ENCODE peak calls at places on chromosomes 13 and 19, in eight cellular contexts. U, X, V, P, Y, D, Q and T are unnamed samples.

GRCh38 chr19:5354403-5354802 is 13.8 kb upstream of the PTPRS start:
- DNase-seq in U (peak; percentile 34), X (no peak), V (peak; percentile 42), P (peak; percentile 71), Y (peak; percentile 58), D (peak; percentile 42), Q (no peak), T (peak; percentile 7)

GRCh38 chr19:23415561-23416191 is 20.4 kb upstream of the ZNF91 start:
- DNase-seq in U (no peak), X (no peak), V (no peak), P (peak; percentile 97), Y (peak; percentile 86), D (no peak), Q (no peak), T (no peak)

GRCh38 chr19:11849264-11849615 is 714 bp downstream of the ZNF439 start:
- DNase-seq in U (no peak), X (no peak), V (no peak), P (peak; percentile 14), Y (no peak), D (no peak), Q (no peak), T (no peak)

GRCh38 chr13:109771926-109772325 is 14.5 kb downstream of the IRS2 start:
- DNase-seq in U (no peak), X (no peak), V (no peak), P (no peak), Y (no peak), D (no peak), Q (no peak), T (no peak)

GRCh38 chr19:55086730-55087541 is 11.3 kb downstream of the EPS8L1 start:
- DNase-seq in U (no peak), X (no peak), V (no peak), P (peak; percentile 100), Y (peak; percentile 99), D (no peak), Q (no peak), T (no peak)

GRCh38 chr13:100588350-100589177 is at the start of gene GGACT:
- DNase-seq in U (peak; percentile 37), X (peak; percentile 54), V (peak; percentile 91), P (peak; percentile 91), Y (peak; percentile 95), D (peak; percentile 73), Q (peak; percentile 13), T (peak; percentile 39)

GRCh38 chr19:52343548-52343947 is 7.5 kb downstream of the ZNF610 start:
- DNase-seq in U (peak; percentile 15), X (peak; percentile 23), V (peak; percentile 65), P (peak; percentile 90), Y (peak; percentile 74), D (peak; percentile 40), Q (no peak), T (no peak)

GRCh38 chr19:32181356-32181920 is 164.0 kb upstream of the ZNF507 start:
- DNase-seq in U (no peak), X (no peak), V (no peak), P (no peak), Y (no peak), D (no peak), Q (no peak), T (no peak)

GRCh38 chr19:47891923-47892666 is 6.0 kb upstream of the SULT2A1 start:
- DNase-seq in U (peak; percentile 99), X (no peak), V (peak; percentile 81), P (peak; percentile 15), Y (no peak), D (no peak), Q (no peak), T (no peak)

GRCh38 chr13:60851378-60851777 is 454.4 kb downstream of the TDRD3 start:
- DNase-seq in U (no peak), X (no peak), V (no peak), P (no peak), Y (no peak), D (no peak), Q (no peak), T (no peak)

GRCh38 chr19:8340341-8341096 is 2.5 kb downstream of the KANK3 start:
- DNase-seq in U (no peak), X (no peak), V (peak; percentile 59), P (peak; percentile 63), Y (peak; percentile 65), D (no peak), Q (no peak), T (no peak)

GRCh38 chr19:676343-677105 is at the start of gene FSTL3:
- DNase-seq in U (no peak), X (no peak), V (peak; percentile 58), P (no peak), Y (no peak), D (peak; percentile 55), Q (no peak), T (no peak)
- TF ChIP-seq REST in U (no peak), X (no peak), V (no peak), P (no peak), Y (no peak), D (no peak), Q (no peak), T (no peak)

GRCh38 chr13:19590423-19590822 is 29.1 kb upstream of the TPTE2 start:
- DNase-seq in U (no peak), X (no peak), V (no peak), P (no peak), Y (no peak), D (no peak), Q (no peak), T (no peak)

GRCh38 chr13:19587635-19588300 is 26.4 kb upstream of the TPTE2 start:
- DNase-seq in U (peak; percentile 70), X (peak; percentile 27), V (peak; percentile 8), P (peak; percentile 62), Y (peak; percentile 45), D (peak; percentile 74), Q (no peak), T (peak; percentile 77)

GRCh38 chr13:19589312-19589711 is 28.0 kb upstream of the TPTE2 start:
- DNase-seq in U (no peak), X (no peak), V (no peak), P (no peak), Y (no peak), D (no peak), Q (no peak), T (no peak)

GRCh38 chr13:19591864-19592263 is 30.5 kb upstream of the TPTE2 start:
- DNase-seq in U (no peak), X (no peak), V (no peak), P (no peak), Y (no peak), D (no peak), Q (no peak), T (peak; percentile 11)

GRCh38 chr13:19586904-19587634 is 25.7 kb upstream of the TPTE2 start:
- DNase-seq in U (peak; percentile 65), X (no peak), V (peak; percentile 23), P (peak; percentile 50), Y (peak; percentile 52), D (no peak), Q (peak; percentile 65), T (peak; percentile 94)
- TF ChIP-seq REST in U (no peak), X (no peak), V (no peak), P (no peak), Y (no peak), D (no peak), Q (no peak), T (no peak)

DNA sequence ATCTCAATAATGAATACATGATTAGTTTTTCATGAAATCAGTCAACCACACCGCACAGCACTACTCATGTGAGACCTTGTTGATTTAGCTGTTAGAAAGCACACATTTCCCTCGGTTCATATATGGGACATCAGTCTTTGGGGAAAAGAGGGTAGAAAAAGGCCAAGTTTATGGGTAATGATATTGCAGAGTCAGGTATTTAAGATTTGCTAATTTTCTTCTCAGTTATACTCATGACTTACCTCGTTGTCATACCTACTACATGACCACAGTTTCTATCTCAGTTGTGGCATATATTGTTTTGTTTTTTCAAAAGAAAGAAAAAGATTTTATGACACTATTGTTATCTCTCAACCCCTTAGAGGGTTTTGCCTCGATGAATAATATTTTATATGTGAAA is 165.6 kb downstream of the POU4F1 start:
- DNase-seq in U (no peak), X (no peak), V (no peak), P (no peak), Y (no peak), D (no peak), Q (no peak), T (no peak)
- TF ChIP-seq REST in U (no peak), X (no peak), V (no peak), P (no peak), Y (no peak), D (no peak), Q (no peak), T (no peak)

GRCh38 chr13:22915442-22916082 is 265.2 kb upstream of the SGCG start:
- DNase-seq in U (no peak), X (peak; percentile 22), V (peak; percentile 22), P (peak; percentile 84), Y (peak; percentile 55), D (peak; percentile 53), Q (no peak), T (no peak)
- TF ChIP-seq REST in U (no peak), X (no peak), V (no peak), P (no peak), Y (no peak), D (no peak), Q (no peak), T (no peak)

GRCh38 chr19:15679089-15679488 is 6.2 kb downstream of the CYP4F12 start:
- DNase-seq in U (no peak), X (no peak), V (no peak), P (no peak), Y (no peak), D (no peak), Q (no peak), T (no peak)
- TF ChIP-seq REST in U (no peak), X (no peak), V (no peak), P (no peak), Y (no peak), D (no peak), Q (no peak), T (no peak)

DNA sequence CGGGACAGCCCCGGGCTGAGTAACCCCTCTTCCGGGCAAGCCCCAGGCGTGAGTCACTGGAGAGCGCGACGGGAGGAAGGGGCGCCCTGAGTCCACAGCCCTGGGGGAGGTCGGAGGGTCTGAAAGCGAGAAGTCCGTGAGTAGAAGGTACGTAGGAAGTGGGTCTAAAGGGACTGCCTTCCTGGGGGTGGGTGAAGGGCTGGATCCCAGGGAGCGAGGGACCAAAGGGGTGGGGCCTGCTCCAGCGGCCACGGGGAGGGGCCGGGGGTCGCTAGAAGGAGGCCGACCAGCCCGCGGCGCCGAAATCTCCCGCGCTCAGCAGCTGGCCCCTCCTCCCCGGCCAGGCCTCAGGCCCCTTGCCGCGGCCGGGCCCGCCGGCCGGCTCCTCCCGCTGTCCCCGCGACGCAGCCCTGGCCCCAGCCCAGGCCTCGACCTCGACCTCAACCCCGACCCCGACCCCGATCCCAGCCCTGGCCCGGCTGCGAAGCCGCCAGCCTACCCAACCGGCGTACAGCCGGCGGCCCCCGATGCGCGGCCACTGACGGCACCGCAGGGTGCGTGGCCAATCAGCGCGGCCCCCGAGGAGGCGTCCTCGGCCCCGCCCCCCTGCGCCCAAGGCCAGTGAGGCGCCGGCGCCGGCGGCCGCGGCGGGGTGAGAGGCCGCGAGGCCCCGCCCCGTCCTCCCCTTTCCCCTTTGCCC is 22.5 kb downstream of the IPO5 start:
- DNase-seq in U (peak; percentile 86), X (peak; percentile 42), V (peak; percentile 88), P (peak; percentile 95), Y (peak; percentile 98), D (peak; percentile 83), Q (no peak), T (peak; percentile 87)
- TF ChIP-seq REST in U (peak; percentile 7), X (no peak), V (no peak), P (no peak), Y (no peak), D (no peak), Q (no peak), T (no peak)

DNA sequence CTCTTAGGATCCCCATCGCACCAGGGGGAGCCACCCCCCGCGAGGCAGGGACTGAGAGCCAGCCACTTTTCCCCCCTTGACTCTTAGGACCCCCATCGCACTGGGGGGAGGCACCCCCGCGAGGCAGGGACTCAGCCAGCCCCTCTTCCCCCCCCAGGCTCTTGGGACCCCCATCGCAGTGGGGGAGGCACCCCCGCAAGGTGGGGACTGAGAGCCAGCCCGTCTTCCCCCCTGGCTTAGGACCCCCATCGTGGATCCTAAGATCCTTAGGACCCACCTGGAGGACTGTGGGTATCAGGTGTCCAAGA is 365.2 kb upstream of the SPRY2 start:
- DNase-seq in U (no peak), X (no peak), V (no peak), P (no peak), Y (no peak), D (no peak), Q (no peak), T (no peak)
- TF ChIP-seq REST in U (no peak), X (no peak), V (no peak), P (no peak), Y (no peak), D (no peak), Q (no peak), T (no peak)